ENCODE peak calls at places on chromosomes 2 and 18, in eight cellular contexts. U is HL-60, K is AG10803, Q is GM12865, D is foreskin fibroblast, V is pancreas, T is cardiac muscle cell, Z is bronchial epithelial cell. X is an unnamed sample.

GRCh38 chr18:70132999-70133398 is 72.5 kb downstream of the RTTN start:
- DNase-seq in U (no peak), K (peak), Q (no peak), D (peak), V (no peak), T (peak), Z (peak), X (peak)

GRCh38 chr18:22836932-22837331 is 96.2 kb upstream of the RBBP8 start:
- DNase-seq in U (no peak), K (no peak), Q (no peak), D (no peak), V (no peak), T (no peak), Z (no peak), X (no peak)

GRCh38 chr2:69139778-69140177 is 126.8 kb downstream of the ANTXR1 start:
- DNase-seq in U (no peak), K (peak), Q (no peak), D (peak), V (no peak), T (no peak), Z (peak), X (no peak)

GRCh38 chr2:168543037-168543436 is 87.0 kb downstream of the CERS6 start:
- DNase-seq in U (no peak), K (no peak), Q (no peak), D (no peak), V (no peak), T (no peak), Z (no peak), X (no peak)

GRCh38 chr2:149613712-149614111 is 26.1 kb upstream of the MMADHC start:
- DNase-seq in U (no peak), K (peak), Q (no peak), D (peak), V (no peak), T (no peak), Z (no peak), X (no peak)

GRCh38 chr2:113111823-113112287 is 15.5 kb upstream of the IL1RN start:
- DNase-seq in U (peak), K (no peak), Q (no peak), D (no peak), V (no peak), T (no peak), Z (peak), X (no peak)

GRCh38 chr18:9094307-9095226 is 7.9 kb upstream of the NDUFV2 start:
- DNase-seq in U (no peak), K (peak), Q (peak), D (peak), V (no peak), T (peak), Z (peak), X (no peak)

GRCh38 chr2:44342854-44343253 is 18.4 kb downstream of the PREPL start:
- DNase-seq in U (no peak), K (no peak), Q (peak), D (peak), V (no peak), T (peak), Z (peak), X (no peak)

GRCh38 chr2:145411493-145411892 is 891.6 kb upstream of the ZEB2 start:
- DNase-seq in U (peak), K (no peak), Q (peak), D (no peak), V (no peak), T (no peak), Z (no peak), X (no peak)

GRCh38 chr2:203061346-203061745 is 46.7 kb downstream of the NBEAL1 start:
- DNase-seq in U (no peak), K (peak), Q (no peak), D (peak), V (no peak), T (no peak), Z (no peak), X (peak)

GRCh38 chr18:45156941-45157340 is 458.3 kb upstream of the SLC14A2 start:
- DNase-seq in U (no peak), K (peak), Q (no peak), D (peak), V (no peak), T (peak), Z (no peak), X (no peak)

GRCh38 chr2:221283896-221284295 is 288.2 kb downstream of the EPHA4 start:
- DNase-seq in U (no peak), K (peak), Q (no peak), D (peak), V (no peak), T (no peak), Z (no peak), X (peak)

GRCh38 chr2:180472133-180472532 is 465.0 kb upstream of the CWC22 start:
- DNase-seq in U (no peak), K (peak), Q (no peak), D (peak), V (no peak), T (peak), Z (no peak), X (peak)

GRCh38 chr2:177327065-177327464 is 62.5 kb upstream of the NFE2L2 start:
- DNase-seq in U (no peak), K (no peak), Q (no peak), D (no peak), V (no peak), T (no peak), Z (no peak), X (no peak)

GRCh38 chr18:63953811-63954210 is 4.7 kb downstream of the HMSD start:
- DNase-seq in U (no peak), K (peak), Q (no peak), D (peak), V (no peak), T (peak), Z (no peak), X (no peak)

GRCh38 chr18:63956755-63957154 is 7.7 kb downstream of the HMSD start:
- DNase-seq in U (no peak), K (peak), Q (no peak), D (peak), V (no peak), T (no peak), Z (no peak), X (no peak)

GRCh38 chr18:63949068-63949737 is at the start of gene HMSD:
- DNase-seq in U (no peak), K (peak), Q (peak), D (peak), V (peak), T (peak), Z (peak), X (no peak)

GRCh38 chr18:63947051-63947790 is 1.9 kb upstream of the HMSD start:
- DNase-seq in U (no peak), K (no peak), Q (no peak), D (no peak), V (no peak), T (no peak), Z (peak), X (no peak)

DNA sequence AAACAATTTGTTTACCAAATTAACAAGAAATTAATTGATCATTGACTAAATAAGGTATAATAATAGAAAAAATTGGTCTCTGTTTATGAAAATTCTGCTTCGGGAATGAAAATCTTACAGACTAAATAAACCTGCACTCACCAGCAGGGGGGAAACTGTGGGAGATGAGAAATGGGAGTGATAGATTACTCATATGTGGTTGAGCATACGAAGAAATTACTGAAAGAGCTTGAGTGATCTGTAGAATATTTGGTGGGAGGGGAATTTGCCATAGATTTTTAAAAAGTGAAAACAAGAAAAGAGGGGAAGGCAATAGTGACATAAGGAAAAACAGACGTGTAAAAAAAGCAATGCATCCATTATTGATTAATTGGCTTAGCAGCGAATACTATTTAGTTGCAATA is 2.2 kb downstream of the HMSD start:
- DNase-seq in U (no peak), K (peak), Q (peak), D (peak), V (no peak), T (no peak), Z (peak), X (peak)
- H3K4me3 ChIP-seq in U (no peak), K (no peak), Q (peak), D (no peak), V (no peak), T (no peak), Z (no peak), X (no peak)

DNA sequence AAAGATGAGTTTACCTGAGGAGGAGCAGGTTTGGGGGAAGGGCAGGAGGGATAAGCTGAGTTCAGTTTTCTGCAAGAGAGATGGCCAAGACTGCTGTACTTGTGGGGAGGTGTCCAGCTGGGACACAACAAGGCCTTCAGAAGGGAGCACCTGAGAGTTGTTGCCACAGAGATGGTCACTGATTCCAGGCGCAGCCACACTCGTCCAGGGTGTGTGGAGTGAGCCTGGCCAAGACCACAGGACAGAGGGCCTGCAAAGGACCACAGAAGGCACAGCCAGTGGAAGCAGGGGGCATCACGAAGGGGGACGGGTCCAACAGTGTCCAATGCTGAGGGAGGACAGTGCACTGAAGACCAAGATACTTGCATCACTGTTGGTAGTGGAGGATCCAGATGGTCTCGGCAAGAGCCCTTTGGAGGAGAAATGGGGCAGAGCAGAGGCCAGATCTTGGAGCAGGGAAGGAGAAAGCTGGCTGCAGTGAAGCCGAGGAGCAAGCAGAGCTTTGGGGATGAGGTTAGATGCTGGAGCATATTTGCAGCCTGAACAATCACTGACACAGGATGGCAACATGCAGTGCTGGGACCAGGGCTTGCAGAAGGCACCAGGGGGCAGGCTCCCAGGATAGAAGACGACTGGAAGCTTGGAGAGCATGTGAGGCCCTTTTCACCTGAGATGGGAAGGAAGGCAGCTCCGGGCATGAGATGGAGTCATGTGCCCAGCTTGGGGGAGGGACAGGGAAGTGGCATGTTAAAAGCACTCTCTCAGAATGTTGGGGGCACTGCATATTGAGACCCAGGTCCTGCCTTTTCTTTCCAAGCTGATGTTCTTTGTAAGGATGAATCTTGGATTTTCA is 214.0 kb downstream of the CYP26B1 start:
- DNase-seq in U (no peak), K (peak), Q (no peak), D (peak), V (no peak), T (peak), Z (peak), X (no peak)
- TF ChIP-seq CTCF in U (no peak), K (peak), Q (no peak), D (peak), V (no peak), T (peak), Z (peak), X (peak)

GRCh38 chr2:217219141-217219505 is 359.3 kb upstream of the TNP1 start:
- DNase-seq in U (no peak), K (peak), Q (no peak), D (peak), V (no peak), T (no peak), Z (no peak), X (no peak)
- H3K4me3 ChIP-seq in U (no peak), K (no peak), Q (no peak), D (no peak), V (no peak), T (no peak), Z (no peak), X (no peak)

DNA sequence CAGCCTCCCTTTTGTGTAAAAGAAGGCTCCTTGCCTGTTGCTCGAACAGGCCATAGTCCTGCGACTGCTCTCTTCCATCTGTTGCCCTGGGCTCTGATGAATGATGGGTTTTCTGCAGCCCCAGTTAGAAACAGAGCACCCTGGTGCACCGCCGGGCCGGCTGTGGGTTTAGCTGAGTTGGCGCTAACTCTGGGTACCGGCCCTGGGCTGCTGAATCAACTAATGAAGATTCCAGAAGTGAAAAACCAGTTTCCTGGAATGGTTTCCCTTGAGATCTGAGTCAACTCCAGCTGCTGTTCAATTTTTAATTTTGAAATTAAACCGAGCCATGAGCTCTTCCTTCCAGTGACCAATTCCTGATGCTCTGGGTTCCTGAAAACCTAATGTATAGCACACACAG is 5.7 kb downstream of the COL6A3 start:
- DNase-seq in U (no peak), K (peak), Q (no peak), D (peak), V (no peak), T (peak), Z (no peak), X (no peak)
- TF ChIP-seq CTCF in U (no peak), K (no peak), Q (no peak), D (no peak), V (no peak), T (no peak), Z (no peak), X (no peak)

DNA sequence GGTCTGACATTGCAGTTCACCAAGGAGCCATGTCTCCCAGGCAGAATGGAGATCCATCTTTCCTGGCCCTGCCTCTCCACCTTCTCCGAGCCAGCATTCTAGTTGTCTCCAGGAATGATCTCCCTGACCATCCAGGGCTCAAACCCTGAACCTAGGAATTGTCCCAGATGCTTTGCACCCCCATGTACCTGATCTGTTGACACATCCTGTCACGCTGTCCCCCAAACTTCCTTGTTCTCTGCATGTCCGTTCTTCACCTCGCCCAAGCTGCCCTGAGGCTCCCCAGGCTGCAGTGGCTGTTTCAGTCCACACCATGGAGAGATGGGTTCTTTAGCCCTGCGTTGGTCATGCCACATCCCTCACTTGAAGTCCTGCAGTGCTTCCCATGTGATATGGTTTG is 7.0 kb upstream of the MBP start:
- DNase-seq in U (no peak), K (no peak), Q (no peak), D (no peak), V (no peak), T (no peak), Z (no peak), X (no peak)
- H3K4me3 ChIP-seq in U (no peak), K (no peak), Q (no peak), D (no peak), V (no peak), T (no peak), Z (no peak), X (no peak)

DNA sequence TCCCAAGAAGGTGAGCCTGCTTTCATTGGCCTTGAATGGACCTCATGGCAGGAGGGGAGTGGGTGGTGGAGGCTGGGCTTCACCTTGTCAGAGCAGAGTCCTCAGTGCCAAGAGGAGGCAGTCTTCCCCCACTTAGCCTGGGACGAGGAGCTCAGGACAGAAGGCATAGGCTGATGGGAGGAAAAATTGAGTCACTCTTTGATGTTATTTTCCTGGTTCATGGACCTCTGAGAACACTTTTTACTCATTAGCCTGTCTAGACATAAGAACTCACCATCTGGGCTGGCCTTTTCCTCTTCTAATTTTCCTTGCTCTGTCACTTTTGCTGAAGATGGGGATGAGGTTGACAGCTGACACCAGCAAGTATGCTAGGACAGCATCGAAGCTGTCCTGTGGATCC is 225.7 kb upstream of the TNP1 start:
- DNase-seq in U (no peak), K (peak), Q (no peak), D (peak), V (no peak), T (no peak), Z (peak), X (no peak)
- TF ChIP-seq CTCF in U (no peak), K (peak), Q (no peak), D (no peak), V (no peak), T (no peak), Z (no peak), X (no peak)

DNA sequence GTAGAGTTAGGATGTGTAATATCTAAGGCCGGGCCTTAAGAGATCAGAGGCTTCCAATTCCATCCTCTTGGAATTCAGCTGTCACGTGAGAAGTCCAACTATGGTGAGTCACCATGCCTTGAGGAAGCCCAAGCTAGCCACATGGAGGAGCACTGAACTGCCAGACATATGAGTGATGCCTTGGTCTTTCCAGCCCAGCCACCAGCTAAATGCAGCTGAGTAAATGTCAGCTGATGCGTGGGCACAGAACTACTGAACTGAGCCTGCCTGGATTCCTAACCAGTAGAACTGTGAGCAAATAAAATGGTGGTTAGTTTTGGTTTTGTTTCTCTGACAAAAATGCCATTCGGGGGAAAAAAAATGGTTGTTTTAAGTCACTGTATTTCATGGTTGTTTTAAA is 153.7 kb upstream of the SERTAD2 start:
- DNase-seq in U (peak), K (peak), Q (peak), D (peak), V (no peak), T (peak), Z (peak), X (peak)
- H3K4me3 ChIP-seq in U (no peak), K (no peak), Q (no peak), D (no peak), V (no peak), T (no peak), Z (no peak), X (no peak)

DNA sequence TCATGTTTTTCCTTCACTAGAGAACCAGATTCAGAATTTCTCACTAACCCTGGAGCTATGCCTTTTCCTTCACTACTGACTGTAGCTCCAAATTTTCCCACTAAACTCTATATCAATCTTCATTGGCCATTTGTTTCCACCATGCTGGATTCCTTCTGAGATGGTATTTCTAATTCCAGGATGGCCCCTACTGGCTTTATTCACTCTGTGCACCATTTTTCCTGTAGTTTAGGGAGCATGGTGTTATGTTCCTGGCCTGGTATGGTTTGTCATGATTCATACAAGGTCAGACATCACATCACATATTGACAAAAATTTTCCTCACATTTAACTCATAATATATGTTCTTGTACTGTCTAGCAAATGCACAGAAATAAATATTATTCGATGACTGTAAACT is 229.2 kb upstream of the TFPI start:
- DNase-seq in U (no peak), K (no peak), Q (no peak), D (no peak), V (no peak), T (no peak), Z (peak), X (no peak)
- TF ChIP-seq CTCF in U (no peak), K (no peak), Q (no peak), D (no peak), V (no peak), T (no peak), Z (no peak), X (no peak)

GRCh38 chr2:241618296-241618805 is 18.6 kb downstream of the THAP4 start:
- DNase-seq in U (no peak), K (no peak), Q (peak), D (no peak), V (no peak), T (no peak), Z (no peak), X (no peak)

GRCh38 chr2:241618836-241619235 is 18.1 kb downstream of the THAP4 start:
- DNase-seq in U (no peak), K (no peak), Q (no peak), D (no peak), V (no peak), T (no peak), Z (no peak), X (no peak)

GRCh38 chr2:241615522-241616052 is 21.4 kb downstream of the THAP4 start:
- DNase-seq in U (no peak), K (no peak), Q (no peak), D (no peak), V (no peak), T (no peak), Z (no peak), X (no peak)

GRCh38 chr2:241616168-241617125 is 20.5 kb downstream of the THAP4 start:
- DNase-seq in U (no peak), K (no peak), Q (no peak), D (no peak), V (no peak), T (no peak), Z (no peak), X (no peak)

GRCh38 chr2:241617431-241618154 is 19.4 kb downstream of the THAP4 start:
- DNase-seq in U (no peak), K (no peak), Q (peak), D (no peak), V (peak), T (peak), Z (peak), X (no peak)
- H3K4me3 ChIP-seq in U (no peak), K (no peak), Q (peak), D (no peak), V (no peak), T (peak), Z (no peak), X (no peak)

GRCh38 chr2:37631292-37631691 is 40.1 kb downstream of the CDC42EP3 start:
- DNase-seq in U (no peak), K (no peak), Q (no peak), D (no peak), V (no peak), T (no peak), Z (no peak), X (no peak)
- TF ChIP-seq CTCF in U (no peak), K (no peak), Q (no peak), D (no peak), V (no peak), T (no peak), Z (no peak), X (no peak)